ENCODE peak calls at places on chromosomes 2 and 18, in five cellular contexts. Y is ovary, S is small intestine, G is pancreas, I is Karpas-422. O is an unnamed sample.
A peak's percentile ranks its signal among the peaks of the same experiment; 100 is the strongest.

GRCh38 chr2:19675003-19675629 is 226.7 kb downstream of the TTC32 start:
- DNase-seq in Y (no peak), S (no peak), G (no peak), I (no peak), O (no peak)

GRCh38 chr18:72868666-72869661 is 1.2 kb upstream of the NETO1 start:
- DNase-seq in Y (no peak), S (no peak), G (peak; percentile 56), I (no peak), O (no peak)

GRCh38 chr2:62578837-62579640 is 73.0 kb upstream of the TMEM17 start:
- DNase-seq in Y (no peak), S (no peak), G (no peak), I (no peak), O (no peak)

GRCh38 chr18:22428672-22429071 is 11.0 kb upstream of the CTAGE1 start:
- DNase-seq in Y (no peak), S (peak; percentile 72), G (no peak), I (no peak), O (no peak)

GRCh38 chr2:241573741-241574140 is 15.2 kb downstream of the BOK start:
- DNase-seq in Y (peak; percentile 26), S (no peak), G (peak; percentile 52), I (no peak), O (no peak)

GRCh38 chr18:48123324-48123723 is 192.9 kb upstream of the SMAD2 start:
- DNase-seq in Y (no peak), S (no peak), G (no peak), I (no peak), O (no peak)

GRCh38 chr2:83273322-83273721 is 1185.8 kb downstream of the SUCLG1 start:
- DNase-seq in Y (no peak), S (no peak), G (no peak), I (no peak), O (no peak)

GRCh38 chr2:136068828-136069227 is 49.1 kb downstream of the CXCR4 start:
- DNase-seq in Y (no peak), S (no peak), G (no peak), I (no peak), O (no peak)

GRCh38 chr18:60021556-60021955 is 121.8 kb downstream of the PMAIP1 start:
- DNase-seq in Y (no peak), S (no peak), G (no peak), I (no peak), O (no peak)

GRCh38 chr2:160368988-160369935 is 124.3 kb downstream of the RBMS1 start:
- DNase-seq in Y (no peak), S (no peak), G (no peak), I (no peak), O (no peak)

GRCh38 chr18:25805323-25805722 is 285.1 kb downstream of the SS18 start:
- DNase-seq in Y (no peak), S (no peak), G (no peak), I (no peak), O (no peak)

GRCh38 chr2:140157816-140158215 is 1377.6 kb upstream of the NXPH2 start:
- DNase-seq in Y (no peak), S (no peak), G (no peak), I (no peak), O (no peak)

GRCh38 chr18:48002933-48003365 is 72.5 kb upstream of the SMAD2 start:
- DNase-seq in Y (no peak), S (peak; percentile 66), G (peak; percentile 70), I (no peak), O (no peak)

GRCh38 chr2:161101406-161101805 is 58.8 kb upstream of the TANK start:
- DNase-seq in Y (no peak), S (no peak), G (no peak), I (peak; percentile 58), O (no peak)

GRCh38 chr2:169106563-169107545 is 37.5 kb downstream of the DHRS9 start:
- DNase-seq in Y (no peak), S (no peak), G (no peak), I (no peak), O (no peak)

GRCh38 chr2:238081150-238081549 is 19.0 kb upstream of the ESPNL start:
- DNase-seq in Y (no peak), S (no peak), G (no peak), I (no peak), O (no peak)

GRCh38 chr2:238081561-238081960 is 18.6 kb upstream of the ESPNL start:
- DNase-seq in Y (no peak), S (no peak), G (no peak), I (no peak), O (no peak)

GRCh38 chr2:238082858-238083257 is 17.3 kb upstream of the ESPNL start:
- DNase-seq in Y (no peak), S (no peak), G (no peak), I (no peak), O (no peak)

GRCh38 chr2:238080518-238080917 is 19.6 kb upstream of the ESPNL start:
- DNase-seq in Y (no peak), S (no peak), G (no peak), I (no peak), O (no peak)

DNA sequence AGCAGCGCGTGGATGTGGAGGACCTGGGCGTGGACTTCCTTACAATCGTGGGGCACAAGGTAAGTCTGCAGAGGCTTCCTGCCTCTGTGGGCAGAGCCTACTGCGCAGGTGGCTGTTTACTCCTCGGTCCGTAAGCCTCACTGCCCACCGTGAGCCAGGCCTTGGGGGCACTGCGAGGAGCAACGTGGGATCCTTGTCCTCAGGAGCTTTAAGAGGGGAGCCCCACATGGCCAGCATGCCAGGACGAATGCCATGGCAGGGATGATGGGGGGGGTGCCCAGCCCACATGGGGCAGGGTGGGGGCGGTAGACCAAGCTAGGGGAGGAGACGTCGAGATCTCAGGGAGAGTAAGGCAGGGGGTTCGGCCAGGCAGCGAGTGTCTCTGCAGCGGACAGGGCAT is 18.0 kb upstream of the ESPNL start:
- DNase-seq in Y (no peak), S (no peak), G (no peak), I (no peak), O (no peak)
- H3K36me3 ChIP-seq in Y (no peaks in the 10 kb centered on the region), S (peaks cover 7% of the 10 kb centered on the region), G (peaks cover 6% of the 10 kb centered on the region), I (peaks cover 54% of the 10 kb centered on the region), O (peaks cover 15% of the 10 kb centered on the region)

DNA sequence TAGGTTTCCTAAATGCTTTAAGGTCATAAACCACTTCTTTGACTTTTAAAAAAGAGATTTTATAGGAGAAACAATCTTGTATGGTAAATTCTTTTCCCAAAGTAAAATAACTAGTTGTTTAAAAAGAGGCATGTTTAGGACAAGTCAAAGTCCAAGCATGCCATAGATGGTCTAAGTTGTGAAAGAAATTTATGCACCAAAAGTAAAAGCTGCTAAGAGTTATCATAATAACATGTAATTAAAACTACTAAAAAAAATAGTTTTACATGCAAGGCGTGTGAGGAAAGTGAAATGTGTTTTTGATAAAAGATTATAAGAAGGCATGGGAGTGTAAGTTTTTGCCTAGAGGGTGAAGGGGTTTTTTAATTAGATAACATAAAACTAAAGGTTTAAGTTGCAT is 22.5 kb downstream of the FAM210A start:
- DNase-seq in Y (no peak), S (no peak), G (no peak), I (peak; percentile 64), O (no peak)
- H3K9me3 ChIP-seq in Y (no peaks in the 10 kb centered on the region), S (peaks cover 2% of the 10 kb centered on the region), G (no peaks in the 10 kb centered on the region), I (peaks cover 23% of the 10 kb centered on the region), O (no peaks in the 10 kb centered on the region)

DNA sequence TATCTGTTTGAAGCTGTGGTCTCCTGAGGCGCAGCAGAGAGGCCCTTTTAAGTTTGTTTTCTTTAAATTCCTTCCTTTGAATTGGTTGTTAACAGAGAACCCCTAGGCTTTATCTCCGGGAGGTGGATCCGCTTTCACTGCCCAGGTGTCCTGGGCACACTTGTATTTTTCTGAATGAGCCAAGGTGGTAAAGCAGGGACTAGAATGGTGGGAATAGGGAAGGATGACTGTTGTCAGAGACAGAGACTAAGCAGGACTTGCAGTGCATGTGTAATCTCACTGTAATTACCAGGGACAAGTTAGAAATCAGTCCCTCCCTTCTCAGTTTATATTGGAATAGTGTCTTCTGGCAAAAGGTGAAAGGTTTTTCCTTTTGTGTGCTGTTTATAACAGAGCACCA is 72.8 kb downstream of the PHLPP1 start:
- DNase-seq in Y (no peak), S (no peak), G (no peak), I (no peak), O (no peak)
- H3K4me1 ChIP-seq in Y (peaks cover 8% of the 10 kb centered on the region), S (no peaks in the 10 kb centered on the region), G (no peaks in the 10 kb centered on the region), I (no peaks in the 10 kb centered on the region), O (peaks cover 10% of the 10 kb centered on the region)

DNA sequence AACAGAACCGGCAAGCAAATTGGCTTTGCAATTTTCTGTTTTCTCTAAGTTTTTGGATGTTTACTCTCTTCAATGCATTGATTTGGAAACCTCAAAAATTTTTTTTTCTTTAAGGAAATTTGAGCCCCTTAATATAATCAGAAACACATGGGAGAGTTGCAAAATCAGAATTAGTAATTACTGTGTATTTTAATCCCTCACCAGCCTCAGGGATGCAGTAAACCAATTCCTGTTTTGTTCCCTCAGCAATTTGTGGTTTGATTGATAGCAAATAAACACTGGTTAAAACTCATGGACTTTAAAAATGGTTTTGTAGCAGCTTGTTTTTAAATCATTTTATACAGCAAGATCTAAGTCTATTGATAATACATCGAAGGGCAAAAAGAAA is 281.5 kb downstream of the NEDD4L start:
- DNase-seq in Y (no peak), S (no peak), G (no peak), I (no peak), O (no peak)
- H3K36me3 ChIP-seq in Y (no peaks in the 10 kb centered on the region), S (no peaks in the 10 kb centered on the region), G (no peaks in the 10 kb centered on the region), I (no peaks in the 10 kb centered on the region), O (no peaks in the 10 kb centered on the region)

DNA sequence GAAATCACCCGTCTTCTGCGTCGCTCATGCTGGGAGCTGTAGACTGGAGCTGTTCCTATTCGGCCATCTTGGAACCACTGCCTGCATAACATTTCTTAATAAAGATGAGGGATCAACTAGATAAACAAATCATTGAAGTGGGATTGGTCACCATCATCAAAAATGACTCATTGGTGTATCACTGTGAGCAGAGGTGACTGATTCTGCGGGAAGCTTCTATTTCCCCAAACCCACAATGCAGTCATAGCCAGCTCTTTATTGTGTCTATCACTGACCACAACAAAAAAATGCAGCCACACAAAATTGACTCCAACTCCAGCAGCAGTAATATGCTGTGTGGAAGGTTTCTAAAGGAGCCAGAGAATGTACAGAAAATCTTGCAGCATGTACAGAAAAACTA is 630.7 kb upstream of the HS6ST1 start:
- DNase-seq in Y (no peak), S (no peak), G (no peak), I (no peak), O (no peak)
- H3K9me3 ChIP-seq in Y (no peaks in the 10 kb centered on the region), S (no peaks in the 10 kb centered on the region), G (no peaks in the 10 kb centered on the region), I (no peaks in the 10 kb centered on the region), O (no peaks in the 10 kb centered on the region)

GRCh38 chr2:27081984-27082772 is 3.8 kb downstream of the EMILIN1 start:
- DNase-seq in Y (peak; percentile 50), S (no peak), G (no peak), I (no peak), O (no peak)
- H3K4me1 ChIP-seq in Y (peaks cover 16% of the 10 kb centered on the region), S (peaks cover 5% of the 10 kb centered on the region), G (no peaks in the 10 kb centered on the region), I (peaks cover 32% of the 10 kb centered on the region), O (peaks cover 34% of the 10 kb centered on the region)